ENCODE peak calls at places on chromosome 13, in six cellular contexts. C is activated CD8-positive, alpha-beta T cell treated with anti-CD3 and anti-CD28 coated beads, Interleukin-2, amount 10 ng/mL, durations not matched to agents 7 days and 5 days; F is AG08396; V is NCI-H1092 treated with DMSO at 0.1 percent for 48 hours; R is LoVo; L is EL. G is an unnamed sample.

GRCh38 chr13:28392896-28393295 is 102.0 kb downstream of the FLT1 start:
- DNase-seq in R (no peak), C (no peak), L (no peak), V (no peak), F (no peak), G (no peak)

GRCh38 chr13:52118595-52118994 is 10.3 kb downstream of the NEK5 start:
- DNase-seq in L (no peak), V (no peak), C (no peak), R (no peak), F (no peak), G (no peak)

GRCh38 chr13:110303644-110304043 is 3.3 kb downstream of the COL4A1 start:
- DNase-seq in V (no peak), C (no peak), R (no peak), L (no peak), F (no peak), G (no peak)

GRCh38 chr13:112116187-112116950 is 49.4 kb downstream of the SOX1 start:
- DNase-seq in R (no peak), V (no peak), C (no peak), L (no peak), F (no peak), G (no peak)

GRCh38 chr13:98563071-98563470 is 13.8 kb downstream of the STK24 start:
- DNase-seq in F (no peak), V (no peak), L (peak; percentile 65), R (no peak), C (peak; percentile 71), G (no peak)

GRCh38 chr13:111383591-111384440 is 63.4 kb downstream of the TEX29 start:
- DNase-seq in V (no peak), L (no peak), C (peak; percentile 29), R (no peak), F (no peak), G (no peak)

GRCh38 chr13:33577037-33577436 is 240.9 kb upstream of the RFC3 start:
- DNase-seq in R (no peak), F (no peak), L (no peak), C (no peak), V (no peak), G (no peak)

GRCh38 chr13:98571955-98572662 is 4.8 kb downstream of the STK24 start:
- DNase-seq in L (peak; percentile 55), R (peak; percentile 34), C (peak; percentile 44), V (peak; percentile 86), F (no peak), G (peak; percentile 54)

GRCh38 chr13:73365681-73366080 is 306.9 kb downstream of the KLF5 start:
- DNase-seq in C (no peak), F (no peak), L (no peak), V (no peak), R (peak; percentile 66), G (peak; percentile 91)

GRCh38 chr13:93233997-93234416 is 7.4 kb downstream of the GPC6 start:
- DNase-seq in C (no peak), V (no peak), R (no peak), F (no peak), L (no peak), G (peak; percentile 50)

GRCh38 chr13:99301913-99302636 is 5.1 kb downstream of the GPR183 start:
- DNase-seq in L (no peak), R (no peak), V (no peak), F (no peak), C (no peak), G (no peak)

GRCh38 chr13:113150545-113151365 is 7.7 kb upstream of the PROZ start:
- DNase-seq in L (no peak), F (no peak), R (no peak), C (no peak), V (no peak), G (no peak)

GRCh38 chr13:41411536-41411935 is 45.8 kb upstream of the RGCC start:
- DNase-seq in L (peak; percentile 50), F (peak; percentile 59), C (no peak), V (no peak), R (peak; percentile 16), G (peak; percentile 59)

GRCh38 chr13:40897058-40897457 is 107.6 kb downstream of the SLC25A15 start:
- DNase-seq in R (no peak), C (no peak), V (no peak), L (no peak), F (no peak), G (no peak)

GRCh38 chr13:82358284-82358683 is 1524.0 kb downstream of the SLITRK1 start:
- DNase-seq in R (no peak), C (no peak), V (no peak), L (peak; percentile 41), F (no peak), G (no peak)

GRCh38 chr13:44159633-44160279 is 213.9 kb upstream of the SERP2 start:
- DNase-seq in F (no peak), C (no peak), L (peak; percentile 36), V (no peak), R (peak; percentile 48), G (peak; percentile 98)

GRCh38 chr13:70817571-70817970 is 709.3 kb upstream of the KLHL1 start:
- DNase-seq in V (no peak), C (no peak), L (no peak), R (no peak), F (no peak), G (no peak)

GRCh38 chr13:110200276-110200675 is 106.7 kb downstream of the COL4A1 start:
- DNase-seq in F (no peak), R (no peak), L (no peak), V (no peak), C (no peak), G (no peak)

GRCh38 chr13:26423634-26424033 is 133.8 kb upstream of the WASF3 start:
- DNase-seq in F (peak; percentile 12), V (no peak), L (no peak), R (no peak), C (no peak), G (no peak)

GRCh38 chr13:79480954-79481684 is at the start of gene NDFIP2:
- DNase-seq in R (peak; percentile 92), C (peak; percentile 88), V (peak; percentile 95), L (peak; percentile 87), F (peak; percentile 75), G (peak; percentile 86)

GRCh38 chr13:20477394-20477793 is 48.3 kb downstream of the CRYL1 start:
- DNase-seq in L (no peak), V (no peak), R (no peak), C (no peak), F (no peak), G (no peak)

GRCh38 chr13:45847554-45848224 is 3.9 kb downstream of the SIAH3 start:
- DNase-seq in L (no peak), R (no peak), F (no peak), C (peak; percentile 53), V (peak; percentile 94), G (no peak)

GRCh38 chr13:42990147-42990990 is 1.7 kb downstream of the EPSTI1 start:
- DNase-seq in V (peak; percentile 73), L (peak; percentile 50), C (no peak), F (no peak), R (no peak), G (no peak)

GRCh38 chr13:72850959-72851677 is 69.2 kb downstream of the PIBF1 start:
- DNase-seq in R (no peak), L (no peak), F (no peak), V (no peak), C (no peak), G (no peak)

GRCh38 chr13:39685652-39686051 is 30.2 kb downstream of the COG6 start:
- DNase-seq in F (no peak), R (no peak), V (no peak), L (no peak), C (no peak), G (no peak)

GRCh38 chr13:97307882-97308624 is 85.9 kb downstream of the MBNL2 start:
- DNase-seq in F (no peak), L (peak; percentile 90), V (peak; percentile 51), C (no peak), R (peak; percentile 22), G (peak; percentile 60)

GRCh38 chr13:114115191-114115671 is 17.2 kb downstream of the RASA3 start:
- DNase-seq in F (peak; percentile 59), C (no peak), V (no peak), L (peak; percentile 91), R (peak; percentile 20), G (peak; percentile 53)

GRCh38 chr13:27578121-27579030 is 42.0 kb downstream of the LNX2 start:
- DNase-seq in L (peak; percentile 48), F (peak; percentile 15), C (no peak), R (no peak), V (no peak), G (peak; percentile 53)

GRCh38 chr13:38743499-38743898 is 56.6 kb downstream of the FREM2 start:
- DNase-seq in L (no peak), C (no peak), R (no peak), V (no peak), F (no peak), G (no peak)